ENCODE peak calls at places on chromosomes 2 and 18, in seven cellular contexts. One of them, this sample, is unnamed.

GRCh38 chr2:225120175-225120574 is 77.9 kb upstream of the DOCK10 start:
- DNase-seq in Peyer's patch: no peak
- DNase-seq in left ventricle myocardium inferior: no peak
- DNase-seq in WTC11: no peak
- DNase-seq in choroid plexus epithelial cell: no peak
- DNase-seq in SK-N-MC: no peak
- DNase-seq in NCI-H1694: no peak
- DNase-seq in this sample: no peak

GRCh38 chr2:110114007-110114591 is 1.5 kb downstream of the MALL start:
- DNase-seq in Peyer's patch: no peak
- DNase-seq in left ventricle myocardium inferior: no peak
- DNase-seq in WTC11: no peak
- DNase-seq in choroid plexus epithelial cell: no peak
- DNase-seq in SK-N-MC: no peak
- DNase-seq in NCI-H1694: no peak
- DNase-seq in this sample: no peak

GRCh38 chr2:100831831-100832230 is 11.9 kb downstream of the NPAS2 start:
- DNase-seq in Peyer's patch: no peak
- DNase-seq in left ventricle myocardium inferior: peak
- DNase-seq in WTC11: no peak
- DNase-seq in choroid plexus epithelial cell: no peak
- DNase-seq in SK-N-MC: no peak
- DNase-seq in NCI-H1694: no peak
- DNase-seq in this sample: no peak

GRCh38 chr2:191462370-191462769 is 215.6 kb upstream of the NABP1 start:
- DNase-seq in Peyer's patch: no peak
- DNase-seq in left ventricle myocardium inferior: no peak
- DNase-seq in WTC11: no peak
- DNase-seq in choroid plexus epithelial cell: no peak
- DNase-seq in SK-N-MC: no peak
- DNase-seq in NCI-H1694: no peak
- DNase-seq in this sample: no peak

GRCh38 chr2:128488429-128488828 is 169.8 kb upstream of the HS6ST1 start:
- DNase-seq in Peyer's patch: no peak
- DNase-seq in left ventricle myocardium inferior: no peak
- DNase-seq in WTC11: no peak
- DNase-seq in choroid plexus epithelial cell: peak
- DNase-seq in SK-N-MC: no peak
- DNase-seq in NCI-H1694: no peak
- DNase-seq in this sample: no peak

GRCh38 chr18:48105317-48105716 is 174.9 kb upstream of the SMAD2 start:
- DNase-seq in Peyer's patch: no peak
- DNase-seq in left ventricle myocardium inferior: no peak
- DNase-seq in WTC11: no peak
- DNase-seq in choroid plexus epithelial cell: no peak
- DNase-seq in SK-N-MC: no peak
- DNase-seq in NCI-H1694: no peak
- DNase-seq in this sample: no peak

GRCh38 chr2:30709516-30709915 is 97.7 kb downstream of the CAPN13 start:
- DNase-seq in Peyer's patch: peak
- DNase-seq in left ventricle myocardium inferior: no peak
- DNase-seq in WTC11: no peak
- DNase-seq in choroid plexus epithelial cell: no peak
- DNase-seq in SK-N-MC: no peak
- DNase-seq in NCI-H1694: no peak
- DNase-seq in this sample: no peak

GRCh38 chr2:28691774-28692281 is 59.8 kb upstream of the PPP1CB start:
- DNase-seq in Peyer's patch: peak
- DNase-seq in left ventricle myocardium inferior: peak
- DNase-seq in WTC11: peak
- DNase-seq in choroid plexus epithelial cell: peak
- DNase-seq in SK-N-MC: no peak
- DNase-seq in NCI-H1694: no peak
- DNase-seq in this sample: peak

GRCh38 chr18:77207540-77207939 is 42.1 kb upstream of the GALR1 start:
- DNase-seq in Peyer's patch: peak
- DNase-seq in left ventricle myocardium inferior: peak
- DNase-seq in WTC11: peak
- DNase-seq in choroid plexus epithelial cell: peak
- DNase-seq in SK-N-MC: no peak
- DNase-seq in NCI-H1694: peak
- DNase-seq in this sample: peak

GRCh38 chr2:67625671-67626070 is 228.5 kb downstream of the ETAA1 start:
- DNase-seq in Peyer's patch: no peak
- DNase-seq in left ventricle myocardium inferior: no peak
- DNase-seq in WTC11: no peak
- DNase-seq in choroid plexus epithelial cell: peak
- DNase-seq in SK-N-MC: no peak
- DNase-seq in NCI-H1694: no peak
- DNase-seq in this sample: no peak

GRCh38 chr18:73006331-73006730 is 138.5 kb upstream of the NETO1 start:
- DNase-seq in Peyer's patch: no peak
- DNase-seq in left ventricle myocardium inferior: no peak
- DNase-seq in WTC11: no peak
- DNase-seq in choroid plexus epithelial cell: peak
- DNase-seq in SK-N-MC: no peak
- DNase-seq in NCI-H1694: no peak
- DNase-seq in this sample: no peak

GRCh38 chr2:55864351-55865084 is 59.1 kb downstream of the EFEMP1 start:
- DNase-seq in Peyer's patch: no peak
- DNase-seq in left ventricle myocardium inferior: no peak
- DNase-seq in WTC11: no peak
- DNase-seq in choroid plexus epithelial cell: no peak
- DNase-seq in SK-N-MC: no peak
- DNase-seq in NCI-H1694: no peak
- DNase-seq in this sample: no peak

GRCh38 chr2:164934790-164935466 is 20.4 kb downstream of the SLC38A11 start:
- DNase-seq in Peyer's patch: no peak
- DNase-seq in left ventricle myocardium inferior: no peak
- DNase-seq in WTC11: no peak
- DNase-seq in choroid plexus epithelial cell: no peak
- DNase-seq in SK-N-MC: no peak
- DNase-seq in NCI-H1694: no peak
- DNase-seq in this sample: no peak

GRCh38 chr18:75105551-75106254 is 103.2 kb downstream of the PTGR3 start:
- DNase-seq in Peyer's patch: no peak
- DNase-seq in left ventricle myocardium inferior: no peak
- DNase-seq in WTC11: no peak
- DNase-seq in choroid plexus epithelial cell: no peak
- DNase-seq in SK-N-MC: no peak
- DNase-seq in NCI-H1694: no peak
- DNase-seq in this sample: no peak

GRCh38 chr18:59272221-59272888 is 899 bp downstream of the RAX start:
- DNase-seq in Peyer's patch: no peak
- DNase-seq in left ventricle myocardium inferior: no peak
- DNase-seq in WTC11: peak
- DNase-seq in choroid plexus epithelial cell: peak
- DNase-seq in SK-N-MC: no peak
- DNase-seq in NCI-H1694: no peak
- DNase-seq in this sample: no peak

GRCh38 chr2:216033403-216033802 is 20.1 kb upstream of the MREG start:
- DNase-seq in Peyer's patch: no peak
- DNase-seq in left ventricle myocardium inferior: no peak
- DNase-seq in WTC11: no peak
- DNase-seq in choroid plexus epithelial cell: no peak
- DNase-seq in SK-N-MC: no peak
- DNase-seq in NCI-H1694: no peak
- DNase-seq in this sample: no peak

GRCh38 chr2:129191530-129191929 is 787.9 kb upstream of the RAB6C start:
- DNase-seq in Peyer's patch: no peak
- DNase-seq in left ventricle myocardium inferior: no peak
- DNase-seq in WTC11: peak
- DNase-seq in choroid plexus epithelial cell: no peak
- DNase-seq in SK-N-MC: no peak
- DNase-seq in NCI-H1694: no peak
- DNase-seq in this sample: peak

GRCh38 chr2:60992985-60993392 is 24.5 kb upstream of the PEX13 start:
- DNase-seq in Peyer's patch: peak
- DNase-seq in left ventricle myocardium inferior: no peak
- DNase-seq in WTC11: no peak
- DNase-seq in choroid plexus epithelial cell: no peak
- DNase-seq in SK-N-MC: no peak
- DNase-seq in NCI-H1694: no peak
- DNase-seq in this sample: no peak

GRCh38 chr2:120253021-120253882 is 600 bp downstream of the RALB start:
- DNase-seq in Peyer's patch: peak
- DNase-seq in left ventricle myocardium inferior: peak
- DNase-seq in WTC11: peak
- DNase-seq in choroid plexus epithelial cell: peak
- DNase-seq in SK-N-MC: no peak
- DNase-seq in NCI-H1694: peak
- DNase-seq in this sample: peak

GRCh38 chr2:143581989-143582719 is 452.9 kb downstream of the ARHGAP15 start:
- DNase-seq in Peyer's patch: no peak
- DNase-seq in left ventricle myocardium inferior: no peak
- DNase-seq in WTC11: no peak
- DNase-seq in choroid plexus epithelial cell: peak
- DNase-seq in SK-N-MC: no peak
- DNase-seq in NCI-H1694: no peak
- DNase-seq in this sample: no peak

GRCh38 chr2:150619607-150620330 is 132.3 kb upstream of the RND3 start:
- DNase-seq in Peyer's patch: no peak
- DNase-seq in left ventricle myocardium inferior: no peak
- DNase-seq in WTC11: no peak
- DNase-seq in choroid plexus epithelial cell: peak
- DNase-seq in SK-N-MC: no peak
- DNase-seq in NCI-H1694: no peak
- DNase-seq in this sample: peak

GRCh38 chr2:216308532-216308931 is 63.8 kb downstream of the MARCHF4 start:
- DNase-seq in Peyer's patch: no peak
- DNase-seq in left ventricle myocardium inferior: no peak
- DNase-seq in WTC11: no peak
- DNase-seq in choroid plexus epithelial cell: no peak
- DNase-seq in SK-N-MC: no peak
- DNase-seq in NCI-H1694: peak
- DNase-seq in this sample: no peak

GRCh38 chr2:10333247-10333613 is 30.5 kb downstream of the HPCAL1 start:
- DNase-seq in Peyer's patch: no peak
- DNase-seq in left ventricle myocardium inferior: no peak
- DNase-seq in WTC11: no peak
- DNase-seq in choroid plexus epithelial cell: no peak
- DNase-seq in SK-N-MC: no peak
- DNase-seq in NCI-H1694: peak
- DNase-seq in this sample: no peak

GRCh38 chr2:144836635-144837350 is 316.9 kb upstream of the ZEB2 start:
- DNase-seq in Peyer's patch: no peak
- DNase-seq in left ventricle myocardium inferior: no peak
- DNase-seq in WTC11: no peak
- DNase-seq in choroid plexus epithelial cell: peak
- DNase-seq in SK-N-MC: no peak
- DNase-seq in NCI-H1694: no peak
- DNase-seq in this sample: no peak

GRCh38 chr2:127421871-127422618 is 3.8 kb downstream of the PROC start:
- DNase-seq in Peyer's patch: peak
- DNase-seq in left ventricle myocardium inferior: no peak
- DNase-seq in WTC11: no peak
- DNase-seq in choroid plexus epithelial cell: no peak
- DNase-seq in SK-N-MC: no peak
- DNase-seq in NCI-H1694: no peak
- DNase-seq in this sample: no peak

GRCh38 chr2:172012688-172013358 is 13.1 kb downstream of the METAP1D start:
- DNase-seq in Peyer's patch: no peak
- DNase-seq in left ventricle myocardium inferior: no peak
- DNase-seq in WTC11: peak
- DNase-seq in choroid plexus epithelial cell: no peak
- DNase-seq in SK-N-MC: no peak
- DNase-seq in NCI-H1694: no peak
- DNase-seq in this sample: peak

GRCh38 chr2:222319576-222320440 is 21.0 kb upstream of the PAX3 start:
- DNase-seq in Peyer's patch: no peak
- DNase-seq in left ventricle myocardium inferior: no peak
- DNase-seq in WTC11: peak
- DNase-seq in choroid plexus epithelial cell: peak
- DNase-seq in SK-N-MC: no peak
- DNase-seq in NCI-H1694: peak
- DNase-seq in this sample: peak

GRCh38 chr2:189421644-189422043 is 19.6 kb upstream of the WDR75 start:
- DNase-seq in Peyer's patch: no peak
- DNase-seq in left ventricle myocardium inferior: no peak
- DNase-seq in WTC11: no peak
- DNase-seq in choroid plexus epithelial cell: peak
- DNase-seq in SK-N-MC: no peak
- DNase-seq in NCI-H1694: no peak
- DNase-seq in this sample: no peak

GRCh38 chr2:63712748-63713147 is 124.0 kb downstream of the MDH1 start:
- DNase-seq in Peyer's patch: no peak
- DNase-seq in left ventricle myocardium inferior: no peak
- DNase-seq in WTC11: no peak
- DNase-seq in choroid plexus epithelial cell: no peak
- DNase-seq in SK-N-MC: no peak
- DNase-seq in NCI-H1694: no peak
- DNase-seq in this sample: no peak

GRCh38 chr2:8310557-8311455 is 371.1 kb upstream of the ID2 start:
- DNase-seq in Peyer's patch: no peak
- DNase-seq in left ventricle myocardium inferior: no peak
- DNase-seq in WTC11: no peak
- DNase-seq in choroid plexus epithelial cell: no peak
- DNase-seq in SK-N-MC: no peak
- DNase-seq in NCI-H1694: no peak
- DNase-seq in this sample: no peak

GRCh38 chr2:85775406-85776381 is 21.9 kb downstream of the ATOH8 start:
- DNase-seq in Peyer's patch: no peak
- DNase-seq in left ventricle myocardium inferior: peak
- DNase-seq in WTC11: no peak
- DNase-seq in choroid plexus epithelial cell: no peak
- DNase-seq in SK-N-MC: no peak
- DNase-seq in NCI-H1694: no peak
- DNase-seq in this sample: no peak

GRCh38 chr2:176114120-176114929 is 2.3 kb upstream of the HOXD10 start:
- DNase-seq in Peyer's patch: no peak
- DNase-seq in left ventricle myocardium inferior: no peak
- DNase-seq in WTC11: no peak
- DNase-seq in choroid plexus epithelial cell: no peak
- DNase-seq in SK-N-MC: no peak
- DNase-seq in NCI-H1694: no peak
- DNase-seq in this sample: no peak

This sample was measured in iPS-NIHi11.